ENCODE peak calls at places on chromosomes 11 and 22, in seven cellular contexts. M, C, P, E, Y, J and G are unnamed samples.

GRCh38 chr22:49632199-49633009 is 195.3 kb downstream of the BRD1 start:
- DNase-seq in M (no peak), C (peak), P (peak), E (peak), Y (no peak), J (no peak), G (no peak)

GRCh38 chr11:68826726-68827125 is 15.0 kb downstream of the CPT1A start:
- DNase-seq in M (no peak), C (no peak), P (no peak), E (no peak), Y (no peak), J (no peak), G (no peak)

GRCh38 chr22:35783943-35784614 is 66.4 kb downstream of the APOL5 start:
- DNase-seq in M (no peak), C (no peak), P (no peak), E (no peak), Y (peak), J (no peak), G (no peak)

GRCh38 chr11:13126430-13126829 is 117.3 kb downstream of the RASSF10 start:
- DNase-seq in M (peak), C (no peak), P (peak), E (peak), Y (no peak), J (peak), G (no peak)

GRCh38 chr22:47563406-47564157 is 801.1 kb downstream of the TBC1D22A start:
- DNase-seq in M (no peak), C (no peak), P (no peak), E (no peak), Y (no peak), J (no peak), G (no peak)

GRCh38 chr11:3074912-3075589 is 17.8 kb upstream of the CARS1 start:
- DNase-seq in M (no peak), C (no peak), P (peak), E (no peak), Y (no peak), J (peak), G (no peak)

GRCh38 chr22:44677299-44678244 is 24.4 kb upstream of the PRR5 start:
- DNase-seq in M (no peak), C (no peak), P (no peak), E (no peak), Y (no peak), J (no peak), G (no peak)

GRCh38 chr11:832529-833113 is at the start of gene CD151:
- DNase-seq in M (peak), C (no peak), P (no peak), E (peak), Y (no peak), J (peak), G (peak)

GRCh38 chr22:38741166-38741565 is 14.6 kb downstream of the SUN2 start:
- DNase-seq in M (no peak), C (no peak), P (no peak), E (no peak), Y (no peak), J (no peak), G (no peak)

GRCh38 chr11:123221611-123222010 is 26.6 kb upstream of the CLMP start:
- DNase-seq in M (no peak), C (no peak), P (no peak), E (peak), Y (no peak), J (no peak), G (no peak)